ENCODE peak calls at places on chromosomes 11 and 22, in seven cellular contexts. One of them, this sample, is unnamed.

GRCh38 chr11:46577058-46577457 is 16.8 kb downstream of the AMBRA1 start:
- DNase-seq in germinal center: no peak
- DNase-seq in activated naive CD8-positive, alpha-beta T cell treated with anti-CD3 and anti-CD28 coated beads, Interleukin-2, amount 10 ng/mL, durations not matched to agents 7 days and 5 days: no peak
- DNase-seq in left ventricle myocardium inferior: no peak
- DNase-seq in CD8-positive, alpha-beta T cell: no peak
- DNase-seq in coronary artery: no peak
- DNase-seq in heart right ventricle: no peak
- DNase-seq in this sample: no peak

GRCh38 chr11:33616552-33616951 is 84.1 kb downstream of the C11orf91 start:
- DNase-seq in germinal center: no peak
- DNase-seq in activated naive CD8-positive, alpha-beta T cell treated with anti-CD3 and anti-CD28 coated beads, Interleukin-2, amount 10 ng/mL, durations not matched to agents 7 days and 5 days: no peak
- DNase-seq in left ventricle myocardium inferior: no peak
- DNase-seq in CD8-positive, alpha-beta T cell: no peak
- DNase-seq in coronary artery: no peak
- DNase-seq in heart right ventricle: no peak
- DNase-seq in this sample: no peak

GRCh38 chr11:130211781-130212401 is 52.3 kb downstream of the ST14 start:
- DNase-seq in germinal center: no peak
- DNase-seq in activated naive CD8-positive, alpha-beta T cell treated with anti-CD3 and anti-CD28 coated beads, Interleukin-2, amount 10 ng/mL, durations not matched to agents 7 days and 5 days: no peak
- DNase-seq in left ventricle myocardium inferior: no peak
- DNase-seq in CD8-positive, alpha-beta T cell: no peak
- DNase-seq in coronary artery: peak
- DNase-seq in heart right ventricle: no peak
- DNase-seq in this sample: no peak

GRCh38 chr11:117180661-117181585 is 2.4 kb downstream of the SIDT2 start:
- DNase-seq in germinal center: peak
- DNase-seq in activated naive CD8-positive, alpha-beta T cell treated with anti-CD3 and anti-CD28 coated beads, Interleukin-2, amount 10 ng/mL, durations not matched to agents 7 days and 5 days: peak
- DNase-seq in left ventricle myocardium inferior: peak
- DNase-seq in CD8-positive, alpha-beta T cell: peak
- DNase-seq in coronary artery: peak
- DNase-seq in heart right ventricle: peak
- DNase-seq in this sample: peak

GRCh38 chr11:77073328-77074001 is 6.7 kb downstream of the CAPN5 start:
- DNase-seq in germinal center: no peak
- DNase-seq in activated naive CD8-positive, alpha-beta T cell treated with anti-CD3 and anti-CD28 coated beads, Interleukin-2, amount 10 ng/mL, durations not matched to agents 7 days and 5 days: no peak
- DNase-seq in left ventricle myocardium inferior: peak
- DNase-seq in CD8-positive, alpha-beta T cell: no peak
- DNase-seq in coronary artery: peak
- DNase-seq in heart right ventricle: peak
- DNase-seq in this sample: peak

GRCh38 chr22:42820075-42820763 is 36.9 kb downstream of the ARFGAP3 start:
- DNase-seq in germinal center: peak
- DNase-seq in activated naive CD8-positive, alpha-beta T cell treated with anti-CD3 and anti-CD28 coated beads, Interleukin-2, amount 10 ng/mL, durations not matched to agents 7 days and 5 days: no peak
- DNase-seq in left ventricle myocardium inferior: no peak
- DNase-seq in CD8-positive, alpha-beta T cell: no peak
- DNase-seq in coronary artery: no peak
- DNase-seq in heart right ventricle: no peak
- DNase-seq in this sample: no peak

GRCh38 chr11:105838668-105839403 is 183.2 kb downstream of the MSANTD4 start:
- DNase-seq in germinal center: no peak
- DNase-seq in activated naive CD8-positive, alpha-beta T cell treated with anti-CD3 and anti-CD28 coated beads, Interleukin-2, amount 10 ng/mL, durations not matched to agents 7 days and 5 days: no peak
- DNase-seq in left ventricle myocardium inferior: no peak
- DNase-seq in CD8-positive, alpha-beta T cell: no peak
- DNase-seq in coronary artery: no peak
- DNase-seq in heart right ventricle: no peak
- DNase-seq in this sample: no peak

GRCh38 chr11:2932850-2933251 is 3.6 kb upstream of the PHLDA2 start:
- DNase-seq in germinal center: no peak
- DNase-seq in activated naive CD8-positive, alpha-beta T cell treated with anti-CD3 and anti-CD28 coated beads, Interleukin-2, amount 10 ng/mL, durations not matched to agents 7 days and 5 days: no peak
- DNase-seq in left ventricle myocardium inferior: no peak
- DNase-seq in CD8-positive, alpha-beta T cell: no peak
- DNase-seq in coronary artery: no peak
- DNase-seq in heart right ventricle: no peak
- DNase-seq in this sample: peak

GRCh38 chr22:29989446-29989845 is 90.8 kb upstream of the HORMAD2 start:
- DNase-seq in germinal center: no peak
- DNase-seq in activated naive CD8-positive, alpha-beta T cell treated with anti-CD3 and anti-CD28 coated beads, Interleukin-2, amount 10 ng/mL, durations not matched to agents 7 days and 5 days: no peak
- DNase-seq in left ventricle myocardium inferior: no peak
- DNase-seq in CD8-positive, alpha-beta T cell: no peak
- DNase-seq in coronary artery: no peak
- DNase-seq in heart right ventricle: no peak
- DNase-seq in this sample: no peak

GRCh38 chr22:45179276-45180049 is 15.7 kb downstream of the NUP50 start:
- DNase-seq in germinal center: no peak
- DNase-seq in activated naive CD8-positive, alpha-beta T cell treated with anti-CD3 and anti-CD28 coated beads, Interleukin-2, amount 10 ng/mL, durations not matched to agents 7 days and 5 days: no peak
- DNase-seq in left ventricle myocardium inferior: no peak
- DNase-seq in CD8-positive, alpha-beta T cell: peak
- DNase-seq in coronary artery: no peak
- DNase-seq in heart right ventricle: no peak
- DNase-seq in this sample: no peak

GRCh38 chr11:831132-831864 is 1.5 kb upstream of the CD151 start:
- DNase-seq in germinal center: no peak
- DNase-seq in activated naive CD8-positive, alpha-beta T cell treated with anti-CD3 and anti-CD28 coated beads, Interleukin-2, amount 10 ng/mL, durations not matched to agents 7 days and 5 days: no peak
- DNase-seq in left ventricle myocardium inferior: no peak
- DNase-seq in CD8-positive, alpha-beta T cell: no peak
- DNase-seq in coronary artery: no peak
- DNase-seq in heart right ventricle: no peak
- DNase-seq in this sample: no peak

GRCh38 chr11:86740628-86741488 is 59.5 kb upstream of the PRSS23 start:
- DNase-seq in germinal center: no peak
- DNase-seq in activated naive CD8-positive, alpha-beta T cell treated with anti-CD3 and anti-CD28 coated beads, Interleukin-2, amount 10 ng/mL, durations not matched to agents 7 days and 5 days: no peak
- DNase-seq in left ventricle myocardium inferior: no peak
- DNase-seq in CD8-positive, alpha-beta T cell: no peak
- DNase-seq in coronary artery: peak
- DNase-seq in heart right ventricle: peak
- DNase-seq in this sample: peak

GRCh38 chr11:418343-419247 is 3.8 kb upstream of the SIGIRR start:
- DNase-seq in germinal center: no peak
- DNase-seq in activated naive CD8-positive, alpha-beta T cell treated with anti-CD3 and anti-CD28 coated beads, Interleukin-2, amount 10 ng/mL, durations not matched to agents 7 days and 5 days: peak
- DNase-seq in left ventricle myocardium inferior: no peak
- DNase-seq in CD8-positive, alpha-beta T cell: no peak
- DNase-seq in coronary artery: no peak
- DNase-seq in heart right ventricle: no peak
- DNase-seq in this sample: no peak

GRCh38 chr22:28923826-28924732 is 40.7 kb downstream of the ZNRF3 start:
- DNase-seq in germinal center: no peak
- DNase-seq in activated naive CD8-positive, alpha-beta T cell treated with anti-CD3 and anti-CD28 coated beads, Interleukin-2, amount 10 ng/mL, durations not matched to agents 7 days and 5 days: no peak
- DNase-seq in left ventricle myocardium inferior: no peak
- DNase-seq in CD8-positive, alpha-beta T cell: no peak
- DNase-seq in coronary artery: no peak
- DNase-seq in heart right ventricle: no peak
- DNase-seq in this sample: peak

GRCh38 chr11:128628686-128629085 is 41.3 kb upstream of the ETS1 start:
- DNase-seq in germinal center: peak
- DNase-seq in activated naive CD8-positive, alpha-beta T cell treated with anti-CD3 and anti-CD28 coated beads, Interleukin-2, amount 10 ng/mL, durations not matched to agents 7 days and 5 days: no peak
- DNase-seq in left ventricle myocardium inferior: no peak
- DNase-seq in CD8-positive, alpha-beta T cell: no peak
- DNase-seq in coronary artery: peak
- DNase-seq in heart right ventricle: no peak
- DNase-seq in this sample: no peak

GRCh38 chr11:27721505-27722116 is 21.4 kb upstream of the BDNF start:
- DNase-seq in germinal center: no peak
- DNase-seq in activated naive CD8-positive, alpha-beta T cell treated with anti-CD3 and anti-CD28 coated beads, Interleukin-2, amount 10 ng/mL, durations not matched to agents 7 days and 5 days: no peak
- DNase-seq in left ventricle myocardium inferior: no peak
- DNase-seq in CD8-positive, alpha-beta T cell: no peak
- DNase-seq in coronary artery: no peak
- DNase-seq in heart right ventricle: no peak
- DNase-seq in this sample: no peak

GRCh38 chr11:132977241-132977640 is 555.1 kb downstream of the OPCML start:
- DNase-seq in germinal center: no peak
- DNase-seq in activated naive CD8-positive, alpha-beta T cell treated with anti-CD3 and anti-CD28 coated beads, Interleukin-2, amount 10 ng/mL, durations not matched to agents 7 days and 5 days: no peak
- DNase-seq in left ventricle myocardium inferior: no peak
- DNase-seq in CD8-positive, alpha-beta T cell: no peak
- DNase-seq in coronary artery: no peak
- DNase-seq in heart right ventricle: no peak
- DNase-seq in this sample: no peak

GRCh38 chr11:100709233-100709999 is 22.3 kb downstream of the ARHGAP42 start:
- DNase-seq in germinal center: no peak
- DNase-seq in activated naive CD8-positive, alpha-beta T cell treated with anti-CD3 and anti-CD28 coated beads, Interleukin-2, amount 10 ng/mL, durations not matched to agents 7 days and 5 days: no peak
- DNase-seq in left ventricle myocardium inferior: no peak
- DNase-seq in CD8-positive, alpha-beta T cell: no peak
- DNase-seq in coronary artery: no peak
- DNase-seq in heart right ventricle: no peak
- DNase-seq in this sample: no peak

GRCh38 chr11:131944709-131945108 is 574.3 kb downstream of the NTM start:
- DNase-seq in germinal center: no peak
- DNase-seq in activated naive CD8-positive, alpha-beta T cell treated with anti-CD3 and anti-CD28 coated beads, Interleukin-2, amount 10 ng/mL, durations not matched to agents 7 days and 5 days: no peak
- DNase-seq in left ventricle myocardium inferior: no peak
- DNase-seq in CD8-positive, alpha-beta T cell: no peak
- DNase-seq in coronary artery: no peak
- DNase-seq in heart right ventricle: no peak
- DNase-seq in this sample: no peak

GRCh38 chr22:47013861-47014635 is 251.6 kb downstream of the TBC1D22A start:
- DNase-seq in germinal center: no peak
- DNase-seq in activated naive CD8-positive, alpha-beta T cell treated with anti-CD3 and anti-CD28 coated beads, Interleukin-2, amount 10 ng/mL, durations not matched to agents 7 days and 5 days: peak
- DNase-seq in left ventricle myocardium inferior: no peak
- DNase-seq in CD8-positive, alpha-beta T cell: no peak
- DNase-seq in coronary artery: no peak
- DNase-seq in heart right ventricle: no peak
- DNase-seq in this sample: no peak

This sample was measured in psoas muscle.